ENCODE peak calls at places on chromosome 18, in seven cellular contexts. T is tibial artery; X is kidney epithelial cell; C is CD8-positive, alpha-beta T cell; Q is stomach; Z is IMR-90; S is GM23338. A is an unnamed sample. For H3K27me3, the result is how much of the 10 kb centered on the place peaks cover.

GRCh38 chr18:39455300-39455699 is 1889.7 kb upstream of the CELF4 start:
- DNase-seq in S (no peak), Z (peak), T (no peak), X (peak), C (no peak), Q (peak), A (peak)

GRCh38 chr18:23859466-23860352 is 154.8 kb upstream of the TTC39C start:
- DNase-seq in S (no peak), Q (no peak), T (no peak), Z (no peak), X (no peak), C (no peak), A (no peak)

GRCh38 chr18:39701071-39701783 is 2135.6 kb upstream of the CELF4 start:
- DNase-seq in S (peak), Z (peak), C (no peak), T (no peak), Q (no peak), X (no peak), A (no peak)

GRCh38 chr18:42719221-42719620 is 396.3 kb downstream of the RIT2 start:
- DNase-seq in C (no peak), Z (no peak), X (peak), Q (no peak), T (no peak), S (no peak), A (no peak)

GRCh38 chr18:9082763-9083510 is 19.6 kb upstream of the NDUFV2 start:
- DNase-seq in Z (no peak), S (no peak), T (no peak), X (no peak), C (no peak), Q (no peak), A (no peak)

GRCh38 chr18:49160075-49160930 is 209.5 kb upstream of the SMAD7 start:
- DNase-seq in Q (no peak), S (no peak), C (no peak), T (no peak), Z (peak), X (no peak), A (no peak)

GRCh38 chr18:13261658-13262357 is 43.2 kb downstream of the LDLRAD4 start:
- DNase-seq in S (peak), Q (no peak), X (no peak), C (no peak), Z (no peak), T (no peak), A (no peak)

GRCh38 chr18:67553471-67553870 is 37.0 kb upstream of the DSEL start:
- DNase-seq in C (no peak), T (no peak), Z (peak), Q (no peak), S (no peak), X (no peak), A (no peak)

GRCh38 chr18:57909620-57910019 is 106.5 kb upstream of the ATP8B1 start:
- DNase-seq in Z (no peak), T (no peak), Q (no peak), X (no peak), C (no peak), S (no peak), A (peak)

GRCh38 chr18:10213526-10213925 is 240.9 kb upstream of the APCDD1 start:
- DNase-seq in Q (no peak), Z (peak), X (no peak), S (no peak), C (no peak), T (no peak), A (peak)

GRCh38 chr18:48328473-48329205 is 80.5 kb downstream of the ZBTB7C start:
- DNase-seq in X (peak), Z (peak), S (no peak), Q (no peak), T (no peak), C (no peak), A (peak)

GRCh38 chr18:55234366-55235093 is 275.3 kb upstream of the CCDC68 start:
- DNase-seq in S (peak), C (peak), Z (peak), X (peak), Q (peak), T (peak), A (peak)

GRCh38 chr18:48777026-48777736 is 173.6 kb downstream of the SMAD7 start:
- DNase-seq in Q (peak), Z (peak), T (peak), X (no peak), C (peak), S (peak), A (peak)

GRCh38 chr18:35458677-35459441 is 38.9 kb downstream of the INO80C start:
- DNase-seq in S (peak), C (no peak), X (peak), Z (peak), Q (peak), T (no peak), A (peak)

GRCh38 chr18:52286675-52287074 is 53.3 kb upstream of the DCC start:
- DNase-seq in X (no peak), C (no peak), S (no peak), T (no peak), Z (no peak), Q (no peak), A (no peak)

GRCh38 chr18:79248495-79249078 is 147.1 kb upstream of the NFATC1 start:
- DNase-seq in Z (peak), T (no peak), S (no peak), X (no peak), Q (no peak), C (no peak), A (peak)

GRCh38 chr18:9287037-9287436 is 47.5 kb upstream of the TWSG1 start:
- DNase-seq in C (no peak), S (no peak), X (no peak), T (no peak), Q (no peak), Z (peak), A (no peak)

GRCh38 chr18:60266558-60266957 is 106.0 kb downstream of the MC4R start:
- DNase-seq in Q (no peak), Z (no peak), X (no peak), T (no peak), S (no peak), C (no peak), A (no peak)

GRCh38 chr18:44819944-44820510 is 139.3 kb downstream of the SETBP1 start:
- DNase-seq in T (peak), X (no peak), Q (no peak), Z (no peak), S (no peak), C (no peak), A (no peak)

GRCh38 chr18:60145776-60146175 is 226.8 kb downstream of the MC4R start:
- DNase-seq in Z (no peak), S (peak), X (no peak), C (no peak), T (no peak), Q (no peak), A (no peak)

GRCh38 chr18:27627927-27628326 is 442.8 kb upstream of the CHST9 start:
- DNase-seq in X (no peak), Z (no peak), S (peak), C (no peak), T (no peak), Q (no peak), A (no peak)

GRCh38 chr18:41265047-41265446 is 690.0 kb upstream of the PIK3C3 start:
- DNase-seq in Z (peak), C (no peak), S (no peak), X (no peak), Q (no peak), T (no peak), A (no peak)
- H3K27me3 ChIP-seq in Z (under half), C (under half), S (under half), X (under half), Q (under half), T (under half), A (under half)

DNA sequence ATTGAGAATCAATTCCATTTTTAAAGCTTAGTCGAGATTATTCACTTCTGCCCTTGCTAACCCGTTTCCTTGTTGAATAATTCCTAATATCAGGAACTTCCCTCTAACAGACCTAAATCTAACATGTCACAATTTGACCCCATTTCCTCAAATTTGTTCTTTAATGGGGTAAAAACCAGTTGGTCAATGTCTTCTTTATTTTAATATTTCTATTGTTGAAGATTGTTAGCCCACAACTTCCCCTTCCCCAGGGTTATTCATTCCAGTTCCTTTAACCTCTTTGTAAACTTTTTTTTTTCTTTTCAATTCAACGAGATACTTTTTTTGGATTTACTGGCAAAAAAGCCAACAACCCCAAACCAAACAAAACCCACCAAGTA is 7.3 kb downstream of the TNFRSF11A start:
- DNase-seq in Q (no peak), X (no peak), T (no peak), S (no peak), Z (no peak), C (no peak), A (no peak)
- H3K27me3 ChIP-seq in Q (half or more), X (under half), T (under half), S (under half), Z (under half), C (under half), A (under half)

DNA sequence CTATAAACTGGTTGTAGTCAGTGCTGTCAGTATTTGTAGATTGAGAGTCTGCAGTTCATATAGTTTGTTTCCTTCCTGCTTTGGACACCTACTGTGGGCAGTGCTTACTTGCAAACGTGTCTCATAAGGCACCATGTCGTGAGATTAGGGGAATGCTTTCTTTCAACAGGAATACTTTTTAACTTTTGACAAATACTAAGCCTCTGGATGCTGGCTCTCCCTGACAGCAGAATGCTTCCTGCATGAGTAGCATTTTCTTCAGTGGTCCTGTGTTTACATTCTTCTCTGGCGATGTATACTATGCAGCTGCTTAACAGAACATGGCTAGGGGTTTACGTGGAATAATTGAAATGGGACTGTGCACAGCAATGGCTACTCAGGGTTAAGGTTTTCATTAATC is 807.5 kb downstream of the MBD2 start:
- DNase-seq in Z (no peak), T (no peak), C (no peak), S (no peak), Q (no peak), X (peak), A (no peak)
- H3K27me3 ChIP-seq in Z (under half), T (under half), C (under half), S (under half), Q (under half), X (under half), A (under half)

DNA sequence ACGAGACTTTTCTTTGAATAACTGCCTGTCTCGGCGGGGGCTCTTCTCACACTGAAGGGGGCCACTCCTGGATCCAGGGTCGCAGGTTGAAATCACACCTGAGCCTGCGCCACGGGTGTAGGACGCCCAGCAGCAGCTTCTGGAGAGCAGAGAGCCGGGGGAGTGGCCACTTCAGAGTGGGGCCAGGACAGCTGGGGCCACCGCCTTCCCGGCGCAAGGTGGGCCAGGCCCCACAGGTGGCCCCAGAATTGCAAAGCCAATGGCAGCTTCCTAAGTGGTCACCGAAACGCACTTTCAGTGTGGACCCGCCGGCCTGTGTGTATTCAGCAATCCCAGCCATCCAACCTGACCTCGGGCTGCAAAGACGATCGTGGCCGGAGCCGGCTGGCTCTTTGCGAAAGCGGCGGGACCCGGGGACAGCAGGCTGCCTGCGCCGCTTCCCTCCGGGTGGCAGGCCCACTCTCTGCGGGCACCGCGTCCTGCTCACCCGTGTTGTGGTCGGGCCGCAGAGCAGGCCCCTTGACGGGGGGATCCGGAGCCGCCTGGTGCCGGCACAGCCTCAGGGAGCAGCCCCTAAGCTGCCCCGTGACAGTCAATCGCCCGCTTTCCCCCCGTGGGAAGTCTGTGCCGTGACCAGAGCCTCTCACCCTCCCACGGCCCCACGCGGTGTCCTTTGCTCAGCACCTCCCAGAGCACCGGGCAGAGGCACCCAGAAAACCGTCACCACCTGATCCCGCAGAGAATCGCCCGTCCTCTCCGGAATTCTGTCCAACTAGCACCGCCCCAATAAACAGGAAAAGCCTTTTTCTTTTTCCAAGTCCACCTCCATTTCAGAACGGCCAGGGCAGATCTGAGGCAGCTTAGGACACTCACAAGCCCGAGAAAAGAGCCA is 144.7 kb downstream of the ZNF516 start:
- DNase-seq in T (no peak), Z (no peak), S (peak), X (no peak), C (no peak), Q (no peak), A (no peak)
- H3K27me3 ChIP-seq in T (under half), Z (under half), S (under half), X (under half), C (under half), Q (under half), A (under half)

GRCh38 chr18:69365658-69366057 is 35.0 kb upstream of the DOK6 start:
- DNase-seq in C (no peak), Q (no peak), S (peak), Z (no peak), T (no peak), X (no peak), A (no peak)
- H3K27me3 ChIP-seq in C (under half), Q (under half), S (under half), Z (under half), T (under half), X (under half), A (under half)

A was measured in GM23248.